ENCODE peak calls at places on chromosomes 4 and X, in seven cellular contexts. M is psoas muscle; C is CD8-positive, alpha-beta memory T cell; S is neuronal stem cell; V is heart left ventricle; T is OCI-LY7; L is left ventricle myocardium inferior. X is an unnamed sample.

GRCh38 chrX:71103110-71103983 is 3.2 kb downstream of the CXorf65 start:
- DNase-seq in M (peak; percentile 25), C (peak; percentile 79), S (no peak), V (no peak), T (peak; percentile 60), L (no peak), X (peak; percentile 25)

GRCh38 chr4:13527983-13528822 is 16.1 kb downstream of the NKX3-2 start:
- DNase-seq in M (no peak), C (no peak), S (no peak), V (no peak), T (peak; percentile 66), L (no peak), X (no peak)

GRCh38 chr4:5206391-5206790 is 155.1 kb downstream of the STK32B start:
- DNase-seq in M (peak; percentile 48), C (no peak), S (no peak), V (peak; percentile 24), T (no peak), L (peak; percentile 31), X (no peak)

GRCh38 chr4:126603851-126604250 is 1028.9 kb upstream of the INTU start:
- DNase-seq in M (no peak), C (no peak), S (no peak), V (no peak), T (no peak), L (no peak), X (no peak)

GRCh38 chrX:152932598-152933175 is 34.8 kb downstream of the ZNF185 start:
- DNase-seq in M (no peak), C (no peak), S (no peak), V (no peak), T (no peak), L (no peak), X (no peak)

GRCh38 chrX:2497961-2498780 is 2.6 kb downstream of the DHRSX start:
- DNase-seq in M (no peak), C (no peak), S (no peak), V (no peak), T (no peak), L (no peak), X (no peak)

GRCh38 chrX:67998540-67998939 is 434.8 kb downstream of the OPHN1 start:
- DNase-seq in M (no peak), C (no peak), S (no peak), V (no peak), T (no peak), L (no peak), X (no peak)

GRCh38 chr4:184722798-184723197 is 11.1 kb downstream of the CENPU start:
- DNase-seq in M (no peak), C (no peak), S (no peak), V (no peak), T (no peak), L (no peak), X (no peak)

GRCh38 chrX:129646721-129647587 is 7.8 kb downstream of the APLN start:
- DNase-seq in M (no peak), C (no peak), S (no peak), V (no peak), T (no peak), L (no peak), X (no peak)

GRCh38 chr4:26217961-26218676 is 102.7 kb upstream of the RBPJ start:
- DNase-seq in M (peak; percentile 24), C (no peak), S (no peak), V (no peak), T (no peak), L (no peak), X (no peak)

GRCh38 chrX:110012818-110013484 is 10.0 kb downstream of the TMEM164 start:
- DNase-seq in M (no peak), C (no peak), S (no peak), V (no peak), T (no peak), L (no peak), X (no peak)

GRCh38 chrX:110432831-110433230 is 74.2 kb downstream of the RTL9 start:
- DNase-seq in M (no peak), C (no peak), S (no peak), V (no peak), T (no peak), L (peak; percentile 21), X (no peak)

GRCh38 chr4:86977621-86978184 is 42.9 kb downstream of the AFF1 start:
- DNase-seq in M (no peak), C (no peak), S (no peak), V (no peak), T (no peak), L (no peak), X (no peak)

GRCh38 chr4:8472689-8473197 is 32.2 kb downstream of the TRMT44 start:
- DNase-seq in M (no peak), C (no peak), S (peak; percentile 12), V (no peak), T (no peak), L (no peak), X (no peak)

GRCh38 chr4:87017580-87018061 is 82.8 kb downstream of the AFF1 start:
- DNase-seq in M (no peak), C (no peak), S (no peak), V (no peak), T (no peak), L (no peak), X (no peak)

GRCh38 chr4:180695851-180696250 is 1547.4 kb upstream of the TENM3 start:
- DNase-seq in M (no peak), C (no peak), S (no peak), V (no peak), T (no peak), L (no peak), X (no peak)

GRCh38 chrX:78643106-78643505 is 16.0 kb downstream of the RTL3 start:
- DNase-seq in M (no peak), C (no peak), S (no peak), V (no peak), T (no peak), L (no peak), X (no peak)

GRCh38 chr4:128444544-128445302 is 157.1 kb upstream of the PGRMC2 start:
- DNase-seq in M (no peak), C (no peak), S (no peak), V (no peak), T (no peak), L (no peak), X (no peak)

GRCh38 chrX:2576793-2577192 is 76.0 kb upstream of the DHRSX start:
- DNase-seq in M (no peak), C (no peak), S (no peak), V (no peak), T (no peak), L (no peak), X (no peak)

GRCh38 chrX:19344207-19344534 is 444 bp downstream of the PDHA1 start:
- DNase-seq in M (no peak), C (no peak), S (no peak), V (no peak), T (no peak), L (no peak), X (no peak)

GRCh38 chr4:21921526-21922180 is 26.9 kb downstream of the KCNIP4 start:
- DNase-seq in M (no peak), C (no peak), S (no peak), V (no peak), T (no peak), L (no peak), X (no peak)

GRCh38 chrX:115268421-115268820 is 21.1 kb upstream of the LUZP4 start:
- DNase-seq in M (no peak), C (no peak), S (no peak), V (no peak), T (no peak), L (no peak), X (no peak)

GRCh38 chrX:138128025-138128671 is 562.2 kb downstream of the ZIC3 start:
- DNase-seq in M (no peak), C (no peak), S (peak; percentile 38), V (no peak), T (peak; percentile 24), L (no peak), X (no peak)

DNA sequence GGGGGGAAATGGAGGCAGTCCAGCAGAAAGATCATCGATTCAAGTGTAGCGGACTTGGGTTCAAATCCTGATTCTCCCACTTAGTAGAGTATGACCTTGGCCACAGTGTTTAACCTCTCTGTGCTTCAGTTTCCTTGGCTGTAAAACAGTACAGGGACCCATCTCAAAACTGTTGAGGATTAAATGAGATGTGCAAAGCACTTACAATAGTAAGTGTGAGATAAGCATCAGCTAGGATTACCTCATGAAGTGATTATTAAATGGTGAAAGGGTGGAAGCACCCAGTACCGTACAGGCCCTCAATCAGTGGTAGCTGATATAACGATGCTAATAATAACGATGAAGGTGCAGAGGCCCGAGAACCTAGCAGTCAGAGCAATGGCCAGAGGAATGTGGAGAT is 45.1 kb downstream of the PRPS1 start:
- DNase-seq in M (no peak), C (no peak), S (no peak), V (no peak), T (no peak), L (no peak), X (no peak)
- H3K27ac ChIP-seq in M (peak overlapping the region; percentile 83), C (peak overlapping the region; percentile 99), S (no peak overlapping the region), V (peak overlapping the region; percentile 96), T (peak overlapping the region; percentile 89), L (peak overlapping the region; percentile 94), X (peak overlapping the region; percentile 99)

GRCh38 chr4:151114986-151115385 is 15.6 kb downstream of the RPS3A start:
- DNase-seq in M (no peak), C (no peak), S (no peak), V (no peak), T (no peak), L (no peak), X (no peak)

GRCh38 chr4:151105454-151106032 is 6.1 kb downstream of the RPS3A start:
- DNase-seq in M (no peak), C (no peak), S (no peak), V (no peak), T (no peak), L (no peak), X (no peak)

GRCh38 chr4:151114338-151114737 is 14.9 kb downstream of the RPS3A start:
- DNase-seq in M (no peak), C (no peak), S (no peak), V (no peak), T (no peak), L (no peak), X (no peak)

GRCh38 chr4:151107063-151107462 is 7.6 kb downstream of the RPS3A start:
- DNase-seq in M (no peak), C (no peak), S (no peak), V (no peak), T (no peak), L (no peak), X (no peak)

GRCh38 chr4:151110236-151110635 is 10.8 kb downstream of the RPS3A start:
- DNase-seq in M (no peak), C (no peak), S (no peak), V (no peak), T (no peak), L (no peak), X (no peak)
- H3K36me3 ChIP-seq in M (no peaks in the 10 kb centered on the region), C (peaks cover 15% of the 10 kb centered on the region), S (peaks cover 78% of the 10 kb centered on the region), V (peaks cover 50% of the 10 kb centered on the region), T (peaks cover 80% of the 10 kb centered on the region), L (peaks cover 29% of the 10 kb centered on the region), X (peaks cover 19% of the 10 kb centered on the region)

GRCh38 chr4:75343333-75343732 is 170.9 kb downstream of the RCHY1 start:
- DNase-seq in M (no peak), C (no peak), S (no peak), V (no peak), T (no peak), L (no peak), X (no peak)
- H3K4me1 ChIP-seq in M (no peaks in the 10 kb centered on the region), C (no peaks in the 10 kb centered on the region), S (no peaks in the 10 kb centered on the region), V (no peaks in the 10 kb centered on the region), T (no peaks in the 10 kb centered on the region), L (no peaks in the 10 kb centered on the region), X (no peaks in the 10 kb centered on the region)

DNA sequence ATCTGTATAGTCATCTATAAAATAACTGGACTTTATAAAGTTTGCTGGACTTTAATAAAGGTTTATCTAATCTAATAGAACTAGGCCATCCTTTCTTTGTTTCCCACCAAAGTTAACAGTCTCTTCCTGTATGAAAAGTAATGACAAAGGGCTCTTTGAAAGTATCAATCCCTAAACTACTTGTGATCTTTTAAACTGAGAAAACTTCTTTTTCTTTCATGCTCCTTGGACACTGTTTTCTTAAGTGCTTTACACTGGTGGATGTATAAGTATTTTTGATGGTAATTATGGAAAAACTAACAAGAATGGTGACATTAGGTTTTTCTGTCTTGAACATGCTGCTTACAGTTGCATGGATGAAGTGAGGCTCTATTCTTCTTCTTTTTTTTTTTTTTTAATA is 2.4 kb upstream of the ZFX start:
- DNase-seq in M (no peak), C (no peak), S (no peak), V (no peak), T (no peak), L (no peak), X (no peak)
- H3K27ac ChIP-seq in M (peak overlapping the region; percentile 98), C (no peak overlapping the region), S (no peak overlapping the region), V (peak overlapping the region; percentile 50), T (peak overlapping the region; percentile 88), L (peak overlapping the region; percentile 96), X (no peak overlapping the region)